ENCODE peak calls at places on chromosomes 13 and 19, in four cellular contexts. N is A549; G is thyroid gland; Z is CD4-positive, CD25-positive, alpha-beta regulatory T cell. M is an unnamed sample. For H3K9me3, the result is how much of the 10 kb centered on the place peaks cover.

GRCh38 chr19:15790096-15790495 is 2.6 kb downstream of the OR10H5 start:
- DNase-seq in N (no peak), G (no peak), Z (no peak), M (peak)

GRCh38 chr13:79662882-79663281 is 181.9 kb downstream of the NDFIP2 start:
- DNase-seq in N (no peak), G (no peak), Z (no peak), M (peak)

GRCh38 chr19:2095338-2095938 is 688 bp downstream of the MOB3A start:
- DNase-seq in N (no peak), G (no peak), Z (no peak), M (no peak)

GRCh38 chr13:62453761-62454160 is 1038.1 kb upstream of the PCDH20 start:
- DNase-seq in N (no peak), G (no peak), Z (no peak), M (no peak)

GRCh38 chr19:15684828-15685227 is 11.9 kb downstream of the CYP4F12 start:
- DNase-seq in N (no peak), G (no peak), Z (no peak), M (no peak)

GRCh38 chr13:100673831-100674362 is 698 bp downstream of the TMTC4 start:
- DNase-seq in N (peak), G (peak), Z (peak), M (peak)

GRCh38 chr13:100800283-100800875 is 125.8 kb upstream of the TMTC4 start:
- DNase-seq in N (no peak), G (no peak), Z (no peak), M (no peak)

GRCh38 chr13:99935772-99936171 is 35.8 kb downstream of the ZIC5 start:
- DNase-seq in N (no peak), G (no peak), Z (no peak), M (no peak)

GRCh38 chr13:93279982-93280381 is 53.4 kb downstream of the GPC6 start:
- DNase-seq in N (no peak), G (no peak), Z (no peak), M (no peak)

GRCh38 chr13:99941911-99942310 is 29.7 kb downstream of the ZIC5 start:
- DNase-seq in N (no peak), G (no peak), Z (no peak), M (no peak)

GRCh38 chr13:41463823-41464602 is 6.7 kb downstream of the RGCC start:
- DNase-seq in N (no peak), G (no peak), Z (no peak), M (no peak)

GRCh38 chr19:45403781-45404556 is 900 bp downstream of the PPP1R13L start:
- DNase-seq in N (peak), G (peak), Z (peak), M (peak)

GRCh38 chr19:2164020-2164988 is 571 bp downstream of the DOT1L start:
- DNase-seq in N (no peak), G (peak), Z (no peak), M (no peak)

GRCh38 chr13:51856027-51856736 is 5.6 kb upstream of the CCDC70 start:
- DNase-seq in N (no peak), G (no peak), Z (no peak), M (peak)

GRCh38 chr13:59546178-59546577 is 617.5 kb downstream of the DIAPH3 start:
- DNase-seq in N (no peak), G (no peak), Z (no peak), M (no peak)

GRCh38 chr13:97067342-97067895 is 73.1 kb upstream of the OXGR1 start:
- DNase-seq in N (no peak), G (no peak), Z (no peak), M (no peak)

GRCh38 chr13:24081388-24081787 is 79.1 kb upstream of the SPATA13 start:
- DNase-seq in N (no peak), G (no peak), Z (no peak), M (no peak)

GRCh38 chr19:10797078-10797477 is 38.9 kb downstream of the TMED1 start:
- DNase-seq in N (no peak), G (no peak), Z (peak), M (no peak)

GRCh38 chr19:35513231-35513974 is at the start of gene DMKN:
- DNase-seq in N (no peak), G (peak), Z (no peak), M (no peak)

GRCh38 chr13:99422556-99423220 is 78.6 kb upstream of the TM9SF2 start:
- DNase-seq in N (no peak), G (no peak), Z (no peak), M (no peak)

GRCh38 chr13:75196112-75196855 is 285.7 kb downstream of the TBC1D4 start:
- DNase-seq in N (no peak), G (no peak), Z (no peak), M (no peak)

GRCh38 chr19:6097911-6098310 is 12.4 kb downstream of the RFX2 start:
- DNase-seq in N (no peak), G (no peak), Z (no peak), M (no peak)

GRCh38 chr13:100552755-100553154 is 35.8 kb downstream of the GGACT start:
- DNase-seq in N (no peak), G (no peak), Z (no peak), M (no peak)

GRCh38 chr13:20391597-20392452 is 133.8 kb downstream of the CRYL1 start:
- DNase-seq in N (peak), G (no peak), Z (no peak), M (no peak)

GRCh38 chr19:7595466-7596133 is at the start of gene CAMSAP3:
- DNase-seq in N (peak), G (peak), Z (no peak), M (peak)

GRCh38 chr19:3476830-3477229 is 3.5 kb downstream of the SMIM24 start:
- DNase-seq in N (no peak), G (no peak), Z (no peak), M (no peak)

GRCh38 chr19:15398501-15399233 is 19.1 kb upstream of the AKAP8 start:
- DNase-seq in N (no peak), G (no peak), Z (no peak), M (no peak)

GRCh38 chr13:28744091-28744536 is 25.3 kb upstream of the SLC46A3 start:
- DNase-seq in N (no peak), G (no peak), Z (no peak), M (no peak)

GRCh38 chr13:112972867-112973576 is 4.0 kb downstream of the MCF2L start:
- DNase-seq in N (no peak), G (peak), Z (no peak), M (peak)

GRCh38 chr13:113635709-113636108 is 22.3 kb downstream of the ATP4B start:
- DNase-seq in N (no peak), G (no peak), Z (no peak), M (no peak)

GRCh38 chr13:44300895-44301638 is 72.6 kb upstream of the SERP2 start:
- DNase-seq in N (peak), G (peak), Z (no peak), M (peak)

GRCh38 chr13:108200781-108201398 is 14.4 kb downstream of the LIG4 start:
- DNase-seq in N (no peak), G (no peak), Z (no peak), M (no peak)

GRCh38 chr19:32397736-32398135 is 7.8 kb upstream of the DPY19L3 start:
- DNase-seq in N (no peak), G (no peak), Z (no peak), M (no peak)

GRCh38 chr19:15452111-15453047 is 2.6 kb upstream of the WIZ start:
- DNase-seq in N (peak), G (peak), Z (no peak), M (peak)

GRCh38 chr19:14381689-14382474 is 638 bp downstream of the ADGRE5 start:
- DNase-seq in N (no peak), G (no peak), Z (peak), M (peak)

GRCh38 chr19:31353826-31354225 is 4.6 kb upstream of the TSHZ3 start:
- DNase-seq in N (no peak), G (no peak), Z (no peak), M (no peak)

DNA sequence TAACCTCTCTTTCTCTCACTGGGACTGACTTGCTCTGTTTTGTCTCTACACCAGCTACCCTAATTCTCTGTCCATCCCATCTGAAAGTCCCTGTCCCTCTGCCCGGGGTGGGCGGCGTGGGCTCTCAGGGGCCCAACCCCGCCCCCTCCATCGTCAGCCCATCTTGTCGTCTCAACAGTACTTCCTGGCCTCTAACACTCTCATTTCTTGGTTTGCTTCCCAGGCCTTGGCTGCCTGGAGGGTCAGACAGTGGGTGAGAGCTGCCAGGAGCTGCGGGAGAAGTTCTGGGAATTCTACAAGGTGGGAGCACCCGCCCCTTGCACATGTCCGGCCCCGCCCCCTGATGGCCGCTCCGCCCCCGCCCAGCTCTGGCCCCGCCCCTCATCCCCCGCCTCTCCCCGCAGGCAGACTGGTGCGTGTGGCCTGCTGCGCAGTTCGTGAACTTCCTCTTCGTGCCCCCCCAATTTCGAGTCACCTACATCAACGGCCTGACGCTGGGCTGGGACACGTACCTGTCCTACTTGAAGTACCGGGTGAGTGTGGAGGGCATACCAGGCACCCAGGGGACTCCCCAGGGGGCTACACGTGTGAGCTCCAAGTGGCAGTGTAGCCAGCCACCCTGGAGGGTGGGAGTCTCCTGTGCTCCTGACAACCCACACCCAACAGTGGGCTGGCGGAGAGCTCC is 1.7 kb downstream of the MPV17L2 start:
- DNase-seq in N (no peak), G (no peak), Z (no peak), M (no peak)
- H3K4me3 ChIP-seq in N (no peak), G (no peak), Z (no peak), M (no peak)

DNA sequence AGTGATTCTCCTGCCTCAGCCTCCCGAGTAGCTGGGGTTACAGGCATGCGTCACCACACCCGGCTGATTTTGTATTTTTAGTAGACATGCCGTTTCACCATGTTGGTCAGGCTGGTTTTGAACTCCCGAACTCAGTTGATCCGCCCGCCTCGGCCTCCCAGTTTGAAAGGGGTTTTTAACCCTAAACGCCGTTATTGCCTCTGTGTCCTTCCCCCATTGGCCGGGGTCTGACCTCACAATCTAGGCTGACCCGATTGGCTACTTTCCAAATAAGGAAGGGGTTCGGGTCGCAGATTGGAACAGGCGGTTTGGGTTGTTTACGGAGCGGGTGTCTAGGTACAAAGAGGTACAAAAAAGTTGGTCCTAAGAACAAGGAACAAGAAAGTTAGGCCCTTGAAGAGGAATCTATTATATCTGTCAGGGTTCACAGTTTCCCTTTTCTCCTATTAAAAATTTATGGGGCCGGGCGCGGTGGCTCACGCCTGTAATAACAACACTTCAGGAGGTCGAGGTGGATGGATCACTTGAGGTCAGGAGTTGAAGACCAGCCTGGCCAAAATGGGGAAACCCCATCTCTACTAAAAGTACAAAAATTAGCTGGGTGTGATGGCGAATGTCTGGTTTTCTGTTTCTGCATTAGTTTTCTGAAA is 1.0 kb downstream of the ZNF253 start:
- DNase-seq in N (no peak), G (peak), Z (no peak), M (peak)
- H3K9me3 ChIP-seq in N (under half), G (under half), Z (under half), M (under half)

DNA sequence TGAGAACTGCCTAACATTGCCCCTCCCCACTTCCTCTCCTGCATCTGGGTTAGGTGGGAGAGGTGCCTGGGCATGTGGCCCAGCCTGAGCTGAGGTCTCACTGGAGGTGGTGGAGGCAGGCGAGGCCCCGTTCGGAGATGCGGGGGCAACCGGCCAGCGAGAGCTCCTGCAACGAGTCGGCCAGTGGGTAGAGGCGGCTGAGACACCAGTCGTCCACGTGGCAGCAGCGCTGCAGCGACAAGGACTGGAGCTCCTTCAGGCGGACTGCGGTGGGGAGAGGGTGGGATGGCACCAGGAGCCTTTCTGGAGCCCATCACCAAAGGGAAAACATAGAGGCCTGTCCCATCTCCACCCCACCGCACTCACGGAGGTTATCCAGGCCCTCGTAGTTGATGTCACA is 6.0 kb upstream of the B3GNT8 start:
- DNase-seq in N (no peak), G (no peak), Z (no peak), M (no peak)
- H3K4me3 ChIP-seq in N (no peak), G (no peak), Z (no peak), M (no peak)

GRCh38 chr19:52567921-52568320 is 2.2 kb upstream of the ZNF701 start:
- DNase-seq in N (no peak), G (no peak), Z (no peak), M (no peak)
- H3K9me3 ChIP-seq in N (half or more), G (under half), Z (under half), M (under half)

GRCh38 chr19:41882568-41883462 is at the start of gene ARHGEF1:
- DNase-seq in N (peak), G (peak), Z (peak), M (peak)
- H3K4me3 ChIP-seq in N (peak), G (peak), Z (peak), M (peak)

GRCh38 chr13:91072511-91072910 is 275.0 kb upstream of the MIR17HG start:
- DNase-seq in N (no peak), G (no peak), Z (no peak), M (no peak)

GRCh38 chr13:91079190-91079589 is 268.3 kb upstream of the MIR17HG start:
- DNase-seq in N (no peak), G (no peak), Z (no peak), M (no peak)

GRCh38 chr13:91078093-91078679 is 269.3 kb upstream of the MIR17HG start:
- DNase-seq in N (peak), G (no peak), Z (no peak), M (peak)
- H3K9me3 ChIP-seq in N (under half), G (under half), Z (under half), M (under half)

GRCh38 chr19:38975214-38975860 is at the start of gene FBXO17:
- DNase-seq in N (peak), G (peak), Z (no peak), M (peak)
- H3K4me3 ChIP-seq in N (peak), G (peak), Z (no peak), M (peak)

GRCh38 chr19:58428617-58429016 is 11.3 kb downstream of the ZNF132 start:
- DNase-seq in N (no peak), G (no peak), Z (no peak), M (no peak)
- H3K9me3 ChIP-seq in N (half or more), G (under half), Z (under half), M (under half)

M was measured in small intestine.